ENCODE peak calls at places on chromosomes 7 and 10, in four cellular contexts. One of them, this sample, is unnamed.

GRCh38 chr10:35451103-35452016 is 115.1 kb downstream of the CCNY start:
- DNase-seq in IMR-90: peak
- DNase-seq in GM12878: peak
- DNase-seq in K562: peak
- DNase-seq in this sample: no peak

GRCh38 chr7:3892686-3893085 is 591.6 kb downstream of the SDK1 start:
- DNase-seq in IMR-90: no peak
- DNase-seq in GM12878: no peak
- DNase-seq in K562: no peak
- DNase-seq in this sample: no peak

GRCh38 chr7:158097511-158098124 is 490.0 kb downstream of the PTPRN2 start:
- DNase-seq in IMR-90: no peak
- DNase-seq in K562: no peak
- DNase-seq in GM12878: no peak
- DNase-seq in this sample: no peak

GRCh38 chr10:132812544-132812943 is 26.6 kb upstream of the NKX6-2 start:
- DNase-seq in GM12878: no peak
- DNase-seq in K562: no peak
- DNase-seq in IMR-90: no peak
- DNase-seq in this sample: no peak

GRCh38 chr7:12747687-12748306 is 60.4 kb downstream of the ARL4A start:
- DNase-seq in GM12878: no peak
- DNase-seq in IMR-90: peak
- DNase-seq in K562: peak
- DNase-seq in this sample: peak

GRCh38 chr10:16470747-16471146 is 33.9 kb downstream of the PTER start:
- DNase-seq in IMR-90: no peak
- DNase-seq in GM12878: no peak
- DNase-seq in K562: peak
- DNase-seq in this sample: peak

GRCh38 chr7:16889851-16890443 is 8.2 kb upstream of the AGR3 start:
- DNase-seq in K562: no peak
- DNase-seq in IMR-90: no peak
- DNase-seq in GM12878: no peak
- DNase-seq in this sample: no peak

GRCh38 chr10:97548828-97549455 is 23.6 kb upstream of the ANKRD2 start:
- DNase-seq in K562: no peak
- DNase-seq in IMR-90: no peak
- DNase-seq in GM12878: no peak
- DNase-seq in this sample: no peak

GRCh38 chr10:110279062-110279986 is 25.4 kb downstream of the SMNDC1 start:
- DNase-seq in K562: peak
- DNase-seq in IMR-90: peak
- DNase-seq in GM12878: peak
- DNase-seq in this sample: peak

GRCh38 chr7:129240119-129240815 is 15.4 kb downstream of the AHCYL2 start:
- DNase-seq in GM12878: no peak
- DNase-seq in IMR-90: no peak
- DNase-seq in K562: no peak
- DNase-seq in this sample: no peak

GRCh38 chr7:54802841-54803240 is 43.8 kb upstream of the SEC61G start:
- DNase-seq in K562: no peak
- DNase-seq in IMR-90: peak
- DNase-seq in GM12878: no peak
- DNase-seq in this sample: no peak

GRCh38 chr7:17043012-17043877 is 161.5 kb upstream of the AGR3 start:
- DNase-seq in IMR-90: peak
- DNase-seq in GM12878: no peak
- DNase-seq in K562: no peak
- DNase-seq in this sample: peak

GRCh38 chr7:101884671-101885596 is 67.5 kb downstream of the CUX1 start:
- DNase-seq in GM12878: peak
- DNase-seq in IMR-90: no peak
- DNase-seq in K562: no peak
- DNase-seq in this sample: no peak

GRCh38 chr10:112711366-112711765 is 238.7 kb upstream of the TCF7L2 start:
- DNase-seq in K562: no peak
- DNase-seq in GM12878: no peak
- DNase-seq in IMR-90: peak
- DNase-seq in this sample: no peak

GRCh38 chr10:114708717-114709352 is 50.8 kb upstream of the ABLIM1 start:
- DNase-seq in GM12878: no peak
- DNase-seq in IMR-90: peak
- DNase-seq in K562: no peak
- DNase-seq in this sample: peak

GRCh38 chr7:112233048-112233697 is 26.7 kb downstream of the ZNF277 start:
- DNase-seq in IMR-90: no peak
- DNase-seq in K562: no peak
- DNase-seq in GM12878: no peak
- DNase-seq in this sample: no peak

GRCh38 chr10:97050205-97050745 is 135.5 kb downstream of the SLIT1 start:
- DNase-seq in IMR-90: no peak
- DNase-seq in GM12878: no peak
- DNase-seq in K562: no peak
- DNase-seq in this sample: no peak

GRCh38 chr10:121511943-121512342 is 86.3 kb downstream of the FGFR2 start:
- DNase-seq in GM12878: no peak
- DNase-seq in IMR-90: no peak
- DNase-seq in K562: no peak
- DNase-seq in this sample: no peak

GRCh38 chr7:28669329-28669728 is 257.0 kb downstream of the CREB5 start:
- DNase-seq in GM12878: no peak
- DNase-seq in IMR-90: no peak
- DNase-seq in K562: no peak
- DNase-seq in this sample: no peak

DNA sequence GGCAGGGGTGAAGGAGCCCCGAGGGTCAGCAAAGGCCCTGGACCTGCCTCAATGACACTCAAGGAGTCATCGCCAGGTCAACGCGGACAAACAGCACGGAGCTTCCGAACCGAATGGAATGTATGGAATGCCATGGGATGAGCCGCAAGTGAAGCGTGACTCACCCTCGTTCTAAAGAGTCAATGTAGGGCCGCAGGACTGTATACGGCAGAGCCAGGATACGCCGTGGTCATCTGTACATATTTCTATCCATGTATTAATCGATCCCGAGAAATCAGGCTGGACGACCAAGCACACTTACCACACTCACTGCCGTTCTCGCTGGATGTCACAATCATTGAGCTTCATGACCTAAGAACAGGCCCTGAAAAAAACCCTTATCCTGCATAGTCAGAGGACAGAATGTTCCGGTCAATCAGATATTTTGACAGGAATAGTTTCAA is 4.3 kb downstream of the SNX8 start:
- DNase-seq in K562: no peak
- DNase-seq in GM12878: no peak
- DNase-seq in IMR-90: peak
- DNase-seq in this sample: no peak
- TF ChIP-seq FOS in K562: no peak
- TF ChIP-seq FOS in GM12878: no peak
- TF ChIP-seq FOS in IMR-90: peak
- TF ChIP-seq FOS in this sample: no peak

DNA sequence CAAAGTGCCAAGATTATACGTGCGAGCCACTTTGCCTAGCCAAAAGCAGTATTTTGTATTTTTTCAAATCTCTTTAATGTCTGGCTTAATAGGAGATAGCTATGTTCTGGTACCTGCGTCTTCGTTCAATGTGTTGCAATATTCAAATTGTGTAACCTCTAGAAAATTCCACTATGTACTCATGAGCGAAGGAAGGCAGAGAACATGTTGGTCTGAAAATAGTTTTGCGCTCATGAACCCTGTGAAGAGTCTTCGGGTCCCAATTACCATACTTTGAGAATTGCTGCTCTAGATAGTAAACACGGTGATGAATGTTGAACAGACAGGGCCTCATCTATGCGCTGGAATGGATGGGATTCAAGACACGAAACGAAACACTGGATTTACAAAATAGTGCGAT is 2.7 kb upstream of the SUV39H2 start:
- DNase-seq in GM12878: no peak
- DNase-seq in IMR-90: no peak
- DNase-seq in K562: no peak
- DNase-seq in this sample: no peak
- TF ChIP-seq FOS in GM12878: no peak
- TF ChIP-seq FOS in IMR-90: no peak
- TF ChIP-seq FOS in K562: no peak
- TF ChIP-seq FOS in this sample: no peak

DNA sequence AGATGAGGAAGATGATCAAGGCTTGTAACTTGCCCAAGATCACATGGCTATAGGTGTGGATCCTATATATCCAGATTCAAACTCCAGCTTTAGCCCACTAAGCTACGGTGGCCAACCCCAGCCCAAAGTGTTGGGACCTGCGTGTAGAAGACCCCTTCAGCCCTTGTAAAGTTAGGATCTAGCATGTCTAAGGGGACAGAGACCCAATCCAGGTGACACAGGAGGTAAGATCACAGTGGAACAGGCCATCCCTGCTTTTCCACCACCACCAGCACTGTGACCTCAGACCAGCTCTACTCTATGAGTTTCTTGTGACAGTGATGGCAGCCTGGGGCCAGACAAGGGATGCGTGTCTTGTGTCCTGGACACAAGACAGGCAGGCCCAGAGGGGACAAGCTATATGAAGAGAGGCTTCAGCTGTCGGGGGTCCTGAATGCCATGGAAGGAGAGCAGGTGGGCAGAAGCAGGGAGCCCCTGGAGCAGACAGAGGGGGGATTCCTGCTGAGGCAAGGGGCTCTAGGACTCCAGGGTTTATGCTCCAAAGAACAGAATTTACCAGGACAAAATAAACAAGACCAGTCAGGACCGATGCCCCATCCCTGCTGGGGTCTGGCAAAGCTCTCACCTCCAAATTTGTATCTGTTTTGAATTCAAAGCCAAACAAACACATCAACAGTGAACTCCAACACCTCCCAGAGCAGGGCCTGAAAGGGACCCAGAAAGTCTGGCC is 10.4 kb downstream of the GPRIN2 start:
- DNase-seq in IMR-90: no peak
- DNase-seq in GM12878: no peak
- DNase-seq in K562: no peak
- DNase-seq in this sample: no peak
- TF ChIP-seq FOS in IMR-90: no peak
- TF ChIP-seq FOS in GM12878: no peak
- TF ChIP-seq FOS in K562: no peak
- TF ChIP-seq FOS in this sample: no peak

GRCh38 chr10:100122780-100123179 is 41.1 kb upstream of the CPN1 start:
- DNase-seq in K562: no peak
- DNase-seq in IMR-90: no peak
- DNase-seq in GM12878: no peak
- DNase-seq in this sample: no peak
- TF ChIP-seq FOS in K562: no peak
- TF ChIP-seq FOS in IMR-90: no peak
- TF ChIP-seq FOS in GM12878: no peak
- TF ChIP-seq FOS in this sample: no peak

GRCh38 chr7:99365318-99366141 is 9.0 kb upstream of the ARPC1B start:
- DNase-seq in GM12878: no peak
- DNase-seq in K562: peak
- DNase-seq in IMR-90: no peak
- DNase-seq in this sample: peak
- TF ChIP-seq FOS in GM12878: no peak
- TF ChIP-seq FOS in K562: no peak
- TF ChIP-seq FOS in IMR-90: no peak
- TF ChIP-seq FOS in this sample: no peak

GRCh38 chr7:156841497-156841896 is 51.5 kb downstream of the LMBR1 start:
- DNase-seq in K562: no peak
- DNase-seq in GM12878: no peak
- DNase-seq in IMR-90: no peak
- DNase-seq in this sample: no peak
- TF ChIP-seq FOS in K562: no peak
- TF ChIP-seq FOS in GM12878: no peak
- TF ChIP-seq FOS in IMR-90: no peak
- TF ChIP-seq FOS in this sample: no peak

GRCh38 chr7:110880971-110881370 is 210.0 kb upstream of the LRRN3 start:
- DNase-seq in IMR-90: no peak
- DNase-seq in K562: no peak
- DNase-seq in GM12878: no peak
- DNase-seq in this sample: no peak
- TF ChIP-seq FOS in IMR-90: no peak
- TF ChIP-seq FOS in K562: no peak
- TF ChIP-seq FOS in GM12878: no peak
- TF ChIP-seq FOS in this sample: no peak

DNA sequence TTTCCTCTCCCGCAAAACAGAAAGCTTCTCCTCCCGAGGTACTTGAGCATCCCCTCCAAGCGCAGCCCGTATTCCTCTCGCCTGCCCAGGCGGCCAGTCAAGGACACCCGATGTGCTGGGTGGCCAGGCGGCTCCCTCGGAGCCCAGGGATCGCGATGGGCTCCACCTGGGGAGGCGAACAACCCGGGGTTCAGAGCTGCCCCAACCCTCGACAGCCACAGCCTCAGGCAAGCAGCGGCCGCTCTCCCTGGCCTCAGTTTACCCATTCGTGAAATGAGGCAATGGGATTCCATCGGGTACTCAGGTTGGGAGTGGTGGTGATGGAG is 147.4 kb downstream of the CYP26A1 start:
- DNase-seq in GM12878: no peak
- DNase-seq in K562: no peak
- DNase-seq in IMR-90: no peak
- DNase-seq in this sample: no peak
- TF ChIP-seq FOS in GM12878: no peak
- TF ChIP-seq FOS in K562: no peak
- TF ChIP-seq FOS in IMR-90: no peak
- TF ChIP-seq FOS in this sample: no peak

DNA sequence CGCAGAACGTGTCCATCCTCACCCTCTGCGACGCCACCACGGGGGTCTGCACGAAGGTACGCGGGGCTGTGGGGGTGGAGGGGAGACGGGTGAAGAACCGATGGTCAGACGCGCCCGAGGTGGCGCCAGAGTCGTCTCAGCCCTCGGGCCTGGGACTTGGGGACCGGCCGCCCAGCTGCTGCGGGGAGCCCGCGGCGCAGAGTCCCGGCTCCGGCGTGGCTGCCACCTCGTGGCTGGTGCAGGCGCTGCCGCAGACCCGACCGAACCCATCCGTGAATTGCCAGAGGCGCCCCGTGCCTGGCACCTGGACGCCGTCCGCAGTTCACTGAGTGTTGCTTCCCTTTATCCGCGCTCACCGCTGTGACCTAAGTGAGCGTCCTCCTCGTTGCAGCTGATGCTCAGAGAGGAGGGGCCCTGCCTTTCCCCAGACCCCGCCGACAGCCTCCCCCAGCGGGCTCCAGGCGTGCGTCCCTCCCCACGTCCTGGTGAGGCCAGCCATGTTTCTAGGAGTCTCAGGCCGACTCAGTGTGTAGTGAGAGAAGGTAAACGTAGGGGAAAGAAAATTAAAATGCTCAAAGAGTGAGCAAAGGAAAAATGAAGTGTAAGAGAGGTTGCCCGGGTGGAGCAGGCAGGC is 208.7 kb downstream of the PAXIP1 start:
- DNase-seq in GM12878: no peak
- DNase-seq in K562: peak
- DNase-seq in IMR-90: no peak
- DNase-seq in this sample: no peak
- TF ChIP-seq FOS in GM12878: no peak
- TF ChIP-seq FOS in K562: no peak
- TF ChIP-seq FOS in IMR-90: no peak
- TF ChIP-seq FOS in this sample: no peak

GRCh38 chr10:20767028-20767427 is 130.1 kb downstream of the NEBL start:
- DNase-seq in IMR-90: peak
- DNase-seq in K562: no peak
- DNase-seq in GM12878: no peak
- DNase-seq in this sample: no peak
- TF ChIP-seq FOS in IMR-90: no peak
- TF ChIP-seq FOS in K562: no peak
- TF ChIP-seq FOS in GM12878: no peak
- TF ChIP-seq FOS in this sample: no peak

This sample was measured in endothelial cell of umbilical vein.